ENCODE peak calls at places on chromosomes 11 and 22, in eight cellular contexts. One of them, this sample, is unnamed.

GRCh38 chr11:64056213-64056785 is 20.6 kb downstream of the FLRT1 start:
- DNase-seq in astrocyte of the hippocampus: no peak
- DNase-seq in neuronal stem cell: no peak
- DNase-seq in OCI-M1: no peak
- DNase-seq in left colon: no peak
- DNase-seq in stimulated activated CD4-positive, alpha-beta T cell treated with anti-CD3 and anti-CD28 coated beads, Interleukin-12 subunit alpha, Interleukin-12 subunit beta, amount 100 ng/mL, for 4 hours: no peak
- DNase-seq in mucosa of gallbladder: no peak
- DNase-seq in MM.1S: no peak
- DNase-seq in this sample: no peak

GRCh38 chr11:92154611-92155010 is 70.0 kb upstream of the FAT3 start:
- DNase-seq in OCI-M1: no peak
- DNase-seq in stimulated activated CD4-positive, alpha-beta T cell treated with anti-CD3 and anti-CD28 coated beads, Interleukin-12 subunit alpha, Interleukin-12 subunit beta, amount 100 ng/mL, for 4 hours: no peak
- DNase-seq in MM.1S: no peak
- DNase-seq in left colon: no peak
- DNase-seq in astrocyte of the hippocampus: peak
- DNase-seq in neuronal stem cell: no peak
- DNase-seq in mucosa of gallbladder: no peak
- DNase-seq in this sample: no peak

GRCh38 chr11:68948496-68948895 is 32.3 kb downstream of the MRGPRD start:
- DNase-seq in stimulated activated CD4-positive, alpha-beta T cell treated with anti-CD3 and anti-CD28 coated beads, Interleukin-12 subunit alpha, Interleukin-12 subunit beta, amount 100 ng/mL, for 4 hours: no peak
- DNase-seq in OCI-M1: no peak
- DNase-seq in left colon: no peak
- DNase-seq in mucosa of gallbladder: no peak
- DNase-seq in MM.1S: no peak
- DNase-seq in neuronal stem cell: no peak
- DNase-seq in astrocyte of the hippocampus: no peak
- DNase-seq in this sample: no peak

GRCh38 chr22:22030493-22031182 is 48.1 kb upstream of the TOP3B start:
- DNase-seq in MM.1S: peak
- DNase-seq in OCI-M1: peak
- DNase-seq in astrocyte of the hippocampus: no peak
- DNase-seq in stimulated activated CD4-positive, alpha-beta T cell treated with anti-CD3 and anti-CD28 coated beads, Interleukin-12 subunit alpha, Interleukin-12 subunit beta, amount 100 ng/mL, for 4 hours: no peak
- DNase-seq in neuronal stem cell: no peak
- DNase-seq in left colon: no peak
- DNase-seq in mucosa of gallbladder: no peak
- DNase-seq in this sample: peak

GRCh38 chr11:69938206-69938605 is 119.0 kb upstream of the FGF3 start:
- DNase-seq in MM.1S: no peak
- DNase-seq in astrocyte of the hippocampus: no peak
- DNase-seq in OCI-M1: no peak
- DNase-seq in mucosa of gallbladder: no peak
- DNase-seq in left colon: peak
- DNase-seq in neuronal stem cell: no peak
- DNase-seq in stimulated activated CD4-positive, alpha-beta T cell treated with anti-CD3 and anti-CD28 coated beads, Interleukin-12 subunit alpha, Interleukin-12 subunit beta, amount 100 ng/mL, for 4 hours: no peak
- DNase-seq in this sample: no peak

GRCh38 chr11:387193-387793 is 6.7 kb upstream of the PKP3 start:
- DNase-seq in left colon: no peak
- DNase-seq in mucosa of gallbladder: no peak
- DNase-seq in stimulated activated CD4-positive, alpha-beta T cell treated with anti-CD3 and anti-CD28 coated beads, Interleukin-12 subunit alpha, Interleukin-12 subunit beta, amount 100 ng/mL, for 4 hours: no peak
- DNase-seq in astrocyte of the hippocampus: no peak
- DNase-seq in neuronal stem cell: no peak
- DNase-seq in OCI-M1: no peak
- DNase-seq in MM.1S: no peak
- DNase-seq in this sample: no peak

GRCh38 chr11:129959687-129960086 is 42.9 kb downstream of the PRDM10 start:
- DNase-seq in mucosa of gallbladder: no peak
- DNase-seq in neuronal stem cell: no peak
- DNase-seq in stimulated activated CD4-positive, alpha-beta T cell treated with anti-CD3 and anti-CD28 coated beads, Interleukin-12 subunit alpha, Interleukin-12 subunit beta, amount 100 ng/mL, for 4 hours: no peak
- DNase-seq in MM.1S: no peak
- DNase-seq in OCI-M1: no peak
- DNase-seq in astrocyte of the hippocampus: no peak
- DNase-seq in left colon: no peak
- DNase-seq in this sample: no peak

GRCh38 chr11:100793525-100793924 is 106.4 kb downstream of the ARHGAP42 start:
- DNase-seq in astrocyte of the hippocampus: no peak
- DNase-seq in stimulated activated CD4-positive, alpha-beta T cell treated with anti-CD3 and anti-CD28 coated beads, Interleukin-12 subunit alpha, Interleukin-12 subunit beta, amount 100 ng/mL, for 4 hours: no peak
- DNase-seq in MM.1S: no peak
- DNase-seq in mucosa of gallbladder: no peak
- DNase-seq in left colon: no peak
- DNase-seq in OCI-M1: no peak
- DNase-seq in neuronal stem cell: no peak
- DNase-seq in this sample: no peak

GRCh38 chr22:29105468-29105867 is 32.6 kb downstream of the KREMEN1 start:
- DNase-seq in left colon: no peak
- DNase-seq in stimulated activated CD4-positive, alpha-beta T cell treated with anti-CD3 and anti-CD28 coated beads, Interleukin-12 subunit alpha, Interleukin-12 subunit beta, amount 100 ng/mL, for 4 hours: no peak
- DNase-seq in mucosa of gallbladder: no peak
- DNase-seq in astrocyte of the hippocampus: no peak
- DNase-seq in OCI-M1: no peak
- DNase-seq in MM.1S: no peak
- DNase-seq in neuronal stem cell: no peak
- DNase-seq in this sample: no peak

GRCh38 chr11:23206736-23207336 is 346.6 kb upstream of the CCDC179 start:
- DNase-seq in stimulated activated CD4-positive, alpha-beta T cell treated with anti-CD3 and anti-CD28 coated beads, Interleukin-12 subunit alpha, Interleukin-12 subunit beta, amount 100 ng/mL, for 4 hours: no peak
- DNase-seq in mucosa of gallbladder: no peak
- DNase-seq in MM.1S: no peak
- DNase-seq in astrocyte of the hippocampus: no peak
- DNase-seq in OCI-M1: peak
- DNase-seq in left colon: no peak
- DNase-seq in neuronal stem cell: no peak
- DNase-seq in this sample: no peak

GRCh38 chr11:47185305-47186075 is 744 bp downstream of the PACSIN3 start:
- DNase-seq in astrocyte of the hippocampus: peak
- DNase-seq in neuronal stem cell: peak
- DNase-seq in stimulated activated CD4-positive, alpha-beta T cell treated with anti-CD3 and anti-CD28 coated beads, Interleukin-12 subunit alpha, Interleukin-12 subunit beta, amount 100 ng/mL, for 4 hours: no peak
- DNase-seq in MM.1S: no peak
- DNase-seq in left colon: peak
- DNase-seq in OCI-M1: no peak
- DNase-seq in mucosa of gallbladder: no peak
- DNase-seq in this sample: peak

GRCh38 chr22:23233084-23233501 is 52.8 kb downstream of the BCR start:
- DNase-seq in neuronal stem cell: no peak
- DNase-seq in MM.1S: no peak
- DNase-seq in astrocyte of the hippocampus: peak
- DNase-seq in mucosa of gallbladder: peak
- DNase-seq in left colon: no peak
- DNase-seq in OCI-M1: no peak
- DNase-seq in stimulated activated CD4-positive, alpha-beta T cell treated with anti-CD3 and anti-CD28 coated beads, Interleukin-12 subunit alpha, Interleukin-12 subunit beta, amount 100 ng/mL, for 4 hours: no peak
- DNase-seq in this sample: peak

GRCh38 chr11:126815111-126815510 is 185.5 kb downstream of the KIRREL3 start:
- DNase-seq in mucosa of gallbladder: no peak
- DNase-seq in left colon: no peak
- DNase-seq in neuronal stem cell: no peak
- DNase-seq in OCI-M1: no peak
- DNase-seq in stimulated activated CD4-positive, alpha-beta T cell treated with anti-CD3 and anti-CD28 coated beads, Interleukin-12 subunit alpha, Interleukin-12 subunit beta, amount 100 ng/mL, for 4 hours: no peak
- DNase-seq in astrocyte of the hippocampus: peak
- DNase-seq in MM.1S: no peak
- DNase-seq in this sample: no peak

GRCh38 chr11:18804621-18805020 is 13.0 kb upstream of the PTPN5 start:
- DNase-seq in neuronal stem cell: no peak
- DNase-seq in stimulated activated CD4-positive, alpha-beta T cell treated with anti-CD3 and anti-CD28 coated beads, Interleukin-12 subunit alpha, Interleukin-12 subunit beta, amount 100 ng/mL, for 4 hours: no peak
- DNase-seq in left colon: no peak
- DNase-seq in OCI-M1: no peak
- DNase-seq in MM.1S: no peak
- DNase-seq in mucosa of gallbladder: no peak
- DNase-seq in astrocyte of the hippocampus: no peak
- DNase-seq in this sample: no peak

GRCh38 chr11:120034176-120034575 is 103.7 kb downstream of the TRIM29 start:
- DNase-seq in MM.1S: no peak
- DNase-seq in left colon: no peak
- DNase-seq in OCI-M1: no peak
- DNase-seq in mucosa of gallbladder: no peak
- DNase-seq in astrocyte of the hippocampus: no peak
- DNase-seq in stimulated activated CD4-positive, alpha-beta T cell treated with anti-CD3 and anti-CD28 coated beads, Interleukin-12 subunit alpha, Interleukin-12 subunit beta, amount 100 ng/mL, for 4 hours: no peak
- DNase-seq in neuronal stem cell: no peak
- DNase-seq in this sample: no peak

GRCh38 chr22:20779813-20780148 is 5.9 kb downstream of the SERPIND1 start:
- DNase-seq in astrocyte of the hippocampus: peak
- DNase-seq in left colon: no peak
- DNase-seq in stimulated activated CD4-positive, alpha-beta T cell treated with anti-CD3 and anti-CD28 coated beads, Interleukin-12 subunit alpha, Interleukin-12 subunit beta, amount 100 ng/mL, for 4 hours: no peak
- DNase-seq in neuronal stem cell: no peak
- DNase-seq in OCI-M1: no peak
- DNase-seq in MM.1S: no peak
- DNase-seq in mucosa of gallbladder: no peak
- DNase-seq in this sample: no peak

GRCh38 chr11:84384637-84385227 is 1098.6 kb upstream of the CCDC90B start:
- DNase-seq in OCI-M1: peak
- DNase-seq in stimulated activated CD4-positive, alpha-beta T cell treated with anti-CD3 and anti-CD28 coated beads, Interleukin-12 subunit alpha, Interleukin-12 subunit beta, amount 100 ng/mL, for 4 hours: no peak
- DNase-seq in mucosa of gallbladder: peak
- DNase-seq in MM.1S: peak
- DNase-seq in left colon: no peak
- DNase-seq in neuronal stem cell: peak
- DNase-seq in astrocyte of the hippocampus: peak
- DNase-seq in this sample: no peak

GRCh38 chr11:112525270-112525669 is 264.6 kb upstream of the PLET1 start:
- DNase-seq in stimulated activated CD4-positive, alpha-beta T cell treated with anti-CD3 and anti-CD28 coated beads, Interleukin-12 subunit alpha, Interleukin-12 subunit beta, amount 100 ng/mL, for 4 hours: no peak
- DNase-seq in left colon: peak
- DNase-seq in MM.1S: no peak
- DNase-seq in astrocyte of the hippocampus: peak
- DNase-seq in mucosa of gallbladder: peak
- DNase-seq in OCI-M1: no peak
- DNase-seq in neuronal stem cell: no peak
- DNase-seq in this sample: no peak

GRCh38 chr11:135075740-135076139 is 663.7 kb upstream of the B3GAT1 start:
- DNase-seq in MM.1S: peak
- DNase-seq in left colon: peak
- DNase-seq in neuronal stem cell: no peak
- DNase-seq in mucosa of gallbladder: peak
- DNase-seq in OCI-M1: no peak
- DNase-seq in stimulated activated CD4-positive, alpha-beta T cell treated with anti-CD3 and anti-CD28 coated beads, Interleukin-12 subunit alpha, Interleukin-12 subunit beta, amount 100 ng/mL, for 4 hours: peak
- DNase-seq in astrocyte of the hippocampus: peak
- DNase-seq in this sample: peak

GRCh38 chr11:86202013-86202336 is 42.6 kb upstream of the EED start:
- DNase-seq in MM.1S: peak
- DNase-seq in neuronal stem cell: no peak
- DNase-seq in astrocyte of the hippocampus: no peak
- DNase-seq in OCI-M1: peak
- DNase-seq in mucosa of gallbladder: no peak
- DNase-seq in left colon: no peak
- DNase-seq in stimulated activated CD4-positive, alpha-beta T cell treated with anti-CD3 and anti-CD28 coated beads, Interleukin-12 subunit alpha, Interleukin-12 subunit beta, amount 100 ng/mL, for 4 hours: no peak
- DNase-seq in this sample: no peak

GRCh38 chr11:57777969-57778317 is 16.3 kb downstream of the CTNND1 start:
- DNase-seq in stimulated activated CD4-positive, alpha-beta T cell treated with anti-CD3 and anti-CD28 coated beads, Interleukin-12 subunit alpha, Interleukin-12 subunit beta, amount 100 ng/mL, for 4 hours: no peak
- DNase-seq in MM.1S: no peak
- DNase-seq in neuronal stem cell: no peak
- DNase-seq in left colon: peak
- DNase-seq in OCI-M1: no peak
- DNase-seq in mucosa of gallbladder: peak
- DNase-seq in astrocyte of the hippocampus: peak
- DNase-seq in this sample: no peak

GRCh38 chr11:94145431-94145830 is 16.8 kb downstream of the PANX1 start:
- DNase-seq in OCI-M1: no peak
- DNase-seq in left colon: no peak
- DNase-seq in mucosa of gallbladder: no peak
- DNase-seq in stimulated activated CD4-positive, alpha-beta T cell treated with anti-CD3 and anti-CD28 coated beads, Interleukin-12 subunit alpha, Interleukin-12 subunit beta, amount 100 ng/mL, for 4 hours: no peak
- DNase-seq in astrocyte of the hippocampus: no peak
- DNase-seq in MM.1S: no peak
- DNase-seq in neuronal stem cell: no peak
- DNase-seq in this sample: no peak

GRCh38 chr22:36737776-36738175 is 34.2 kb upstream of the CACNG2 start:
- DNase-seq in left colon: peak
- DNase-seq in MM.1S: no peak
- DNase-seq in stimulated activated CD4-positive, alpha-beta T cell treated with anti-CD3 and anti-CD28 coated beads, Interleukin-12 subunit alpha, Interleukin-12 subunit beta, amount 100 ng/mL, for 4 hours: no peak
- DNase-seq in neuronal stem cell: no peak
- DNase-seq in mucosa of gallbladder: no peak
- DNase-seq in astrocyte of the hippocampus: no peak
- DNase-seq in OCI-M1: no peak
- DNase-seq in this sample: peak